ENCODE peak calls at places on chromosome 15, in nine cellular contexts. V, P, C, D, U, M, S, X and A are unnamed samples.

GRCh38 chr15:85587707-85588441 is 206.9 kb downstream of the KLHL25 start:
- DNase-seq in U (no peak), D (no peak), M (peak), P (peak), V (peak), S (no peak), X (no peak), C (peak), A (peak)

GRCh38 chr15:67720556-67721175 is 104.6 kb upstream of the SKOR1 start:
- DNase-seq in S (no peak), D (no peak), U (no peak), M (no peak), X (no peak), P (no peak), V (no peak), C (no peak), A (no peak)

GRCh38 chr15:77905301-77905920 is 172.1 kb downstream of the TBC1D2B start:
- DNase-seq in S (no peak), U (no peak), D (no peak), M (no peak), C (no peak), X (no peak), P (no peak), V (no peak), A (no peak)

GRCh38 chr15:59991919-59992318 is 12.2 kb upstream of the FOXB1 start:
- DNase-seq in M (no peak), V (no peak), C (no peak), D (no peak), X (no peak), U (no peak), S (no peak), P (no peak), A (no peak)

GRCh38 chr15:101567089-101567488 is 77.6 kb upstream of the PCSK6 start:
- DNase-seq in X (no peak), U (no peak), S (no peak), D (no peak), C (no peak), V (no peak), P (no peak), M (no peak), A (no peak)

GRCh38 chr15:87144775-87145174 is 1065.1 kb downstream of the AGBL1 start:
- DNase-seq in P (no peak), X (no peak), C (peak), V (peak), D (no peak), S (no peak), U (no peak), M (peak), A (peak)

GRCh38 chr15:50046868-50047267 is 72.2 kb downstream of the ATP8B4 start:
- DNase-seq in C (peak), X (no peak), P (no peak), M (peak), U (no peak), D (no peak), V (no peak), S (no peak), A (peak)

GRCh38 chr15:87752250-87752951 is 504.1 kb downstream of the NTRK3 start:
- DNase-seq in S (no peak), D (no peak), P (no peak), V (peak), X (no peak), C (peak), M (peak), U (no peak), A (peak)

GRCh38 chr15:26974120-26974780 is 3.3 kb downstream of the GABRG3 start:
- DNase-seq in V (peak), X (no peak), D (no peak), U (no peak), P (peak), M (peak), S (no peak), C (peak), A (no peak)

GRCh38 chr15:71581406-71581930 is 228.9 kb upstream of the NR2E3 start:
- DNase-seq in M (peak), X (no peak), C (no peak), P (no peak), D (no peak), U (no peak), V (no peak), S (no peak), A (peak)

GRCh38 chr15:91302588-91303439 is 202.8 kb downstream of the SV2B start:
- DNase-seq in M (peak), D (no peak), C (peak), P (peak), X (no peak), U (peak), V (peak), S (peak), A (peak)

GRCh38 chr15:64461577-64462162 is 1.3 kb downstream of the ZNF609 start:
- DNase-seq in D (no peak), P (peak), U (peak), M (peak), S (peak), X (no peak), V (peak), C (peak), A (peak)

GRCh38 chr15:50109086-50109987 is 9.7 kb downstream of the ATP8B4 start:
- DNase-seq in C (peak), V (peak), U (no peak), M (peak), X (no peak), P (no peak), D (no peak), S (no peak), A (no peak)

GRCh38 chr15:49990835-49991540 is 128.0 kb downstream of the ATP8B4 start:
- DNase-seq in C (peak), S (no peak), X (no peak), U (no peak), P (no peak), M (peak), V (peak), D (no peak), A (peak)

GRCh38 chr15:93141373-93141790 is 52.4 kb upstream of the RGMA start:
- DNase-seq in X (no peak), S (no peak), D (no peak), M (no peak), C (no peak), V (no peak), P (no peak), U (no peak), A (no peak)

GRCh38 chr15:82566690-82567089 is 26.4 kb upstream of the RPS17 start:
- DNase-seq in V (peak), C (peak), M (peak), U (no peak), D (no peak), P (no peak), S (no peak), X (no peak), A (peak)

GRCh38 chr15:67691450-67691849 is 133.9 kb upstream of the SKOR1 start:
- DNase-seq in M (no peak), C (no peak), V (no peak), S (no peak), U (no peak), D (no peak), X (no peak), P (no peak), A (no peak)

GRCh38 chr15:53836618-53837017 is 77.2 kb upstream of the WDR72 start:
- DNase-seq in X (no peak), M (no peak), V (no peak), C (no peak), P (peak), S (no peak), D (no peak), U (no peak), A (no peak)

GRCh38 chr15:65042776-65043322 is 2.3 kb upstream of the SLC51B start:
- DNase-seq in X (no peak), D (no peak), C (no peak), V (no peak), S (peak), U (no peak), P (no peak), M (no peak), A (peak)

GRCh38 chr15:60352525-60352924 is 45.3 kb downstream of the ANXA2 start:
- DNase-seq in U (no peak), X (no peak), P (no peak), C (no peak), S (no peak), M (no peak), V (no peak), D (no peak), A (no peak)

GRCh38 chr15:40763801-40764765 is at the start of gene GCHFR:
- DNase-seq in V (peak), P (peak), X (no peak), M (peak), C (peak), S (peak), D (peak), U (no peak), A (peak)

GRCh38 chr15:41948499-41948898 is 23.9 kb downstream of the EHD4 start:
- DNase-seq in U (no peak), C (no peak), D (peak), P (no peak), V (no peak), M (peak), S (no peak), X (no peak), A (no peak)

GRCh38 chr15:55281517-55282227 is 7.9 kb downstream of the RAB27A start:
- DNase-seq in C (no peak), M (no peak), D (no peak), S (no peak), U (no peak), V (no peak), P (no peak), X (no peak), A (no peak)

GRCh38 chr15:40291088-40291574 is 8.3 kb upstream of the ANKRD63 start:
- DNase-seq in S (peak), V (peak), D (peak), P (peak), C (peak), X (no peak), M (peak), U (no peak), A (peak)

GRCh38 chr15:80609111-80609510 is 86.0 kb upstream of the ABHD17C start:
- DNase-seq in D (no peak), S (no peak), U (no peak), M (peak), X (no peak), P (no peak), C (no peak), V (peak), A (no peak)

GRCh38 chr15:69138963-69139362 is 21.5 kb upstream of the GLCE start:
- DNase-seq in V (no peak), D (no peak), P (no peak), S (no peak), C (no peak), M (no peak), U (no peak), X (no peak), A (no peak)

GRCh38 chr15:69143756-69144436 is 16.5 kb upstream of the GLCE start:
- DNase-seq in D (no peak), X (no peak), U (no peak), P (peak), V (no peak), C (no peak), M (no peak), S (no peak), A (peak)

GRCh38 chr15:69140306-69140705 is 20.1 kb upstream of the GLCE start:
- DNase-seq in U (no peak), D (no peak), M (peak), X (no peak), P (no peak), S (no peak), V (peak), C (no peak), A (no peak)

GRCh38 chr15:69141833-69142232 is 18.6 kb upstream of the GLCE start:
- DNase-seq in U (no peak), S (no peak), P (no peak), X (no peak), V (no peak), D (no peak), M (no peak), C (no peak), A (no peak)

DNA sequence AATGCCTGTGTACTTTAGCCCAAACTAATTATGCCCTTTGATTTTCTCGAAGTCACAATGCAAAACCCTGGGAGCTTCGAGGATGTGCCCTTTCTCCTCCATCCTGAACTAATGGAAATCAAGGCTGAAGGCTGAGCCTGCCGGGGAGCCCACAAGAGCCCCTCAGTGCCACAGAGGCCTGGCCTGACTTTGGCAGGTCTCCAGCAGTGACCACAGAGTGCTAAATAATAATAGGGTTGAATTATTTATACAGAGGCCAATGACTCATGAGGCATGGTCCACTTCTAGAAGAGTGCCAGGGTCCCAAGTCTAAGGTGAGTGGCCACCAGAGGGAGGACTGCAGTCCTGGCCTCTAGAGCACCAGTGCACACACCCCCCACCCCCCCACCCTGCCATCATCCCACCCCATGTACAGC is 19.1 kb upstream of the GLCE start:
- DNase-seq in V (no peak), D (no peak), P (peak), C (peak), U (no peak), X (no peak), M (no peak), S (no peak), A (no peak)
- TF ChIP-seq CTCF in V (no peak), D (no peak), P (no peak), C (no peak), U (no peak), X (no peak), M (no peak), S (no peak), A (no peak)

GRCh38 chr15:36897834-36898233 is 202.5 kb downstream of the MEIS2 start:
- DNase-seq in D (no peak), C (no peak), M (no peak), V (no peak), X (no peak), P (no peak), S (no peak), U (no peak), A (no peak)
- H3K4me3 ChIP-seq in D (no peak), C (no peak), M (no peak), V (no peak), X (no peak), P (no peak), S (no peak), U (no peak), A (no peak)

DNA sequence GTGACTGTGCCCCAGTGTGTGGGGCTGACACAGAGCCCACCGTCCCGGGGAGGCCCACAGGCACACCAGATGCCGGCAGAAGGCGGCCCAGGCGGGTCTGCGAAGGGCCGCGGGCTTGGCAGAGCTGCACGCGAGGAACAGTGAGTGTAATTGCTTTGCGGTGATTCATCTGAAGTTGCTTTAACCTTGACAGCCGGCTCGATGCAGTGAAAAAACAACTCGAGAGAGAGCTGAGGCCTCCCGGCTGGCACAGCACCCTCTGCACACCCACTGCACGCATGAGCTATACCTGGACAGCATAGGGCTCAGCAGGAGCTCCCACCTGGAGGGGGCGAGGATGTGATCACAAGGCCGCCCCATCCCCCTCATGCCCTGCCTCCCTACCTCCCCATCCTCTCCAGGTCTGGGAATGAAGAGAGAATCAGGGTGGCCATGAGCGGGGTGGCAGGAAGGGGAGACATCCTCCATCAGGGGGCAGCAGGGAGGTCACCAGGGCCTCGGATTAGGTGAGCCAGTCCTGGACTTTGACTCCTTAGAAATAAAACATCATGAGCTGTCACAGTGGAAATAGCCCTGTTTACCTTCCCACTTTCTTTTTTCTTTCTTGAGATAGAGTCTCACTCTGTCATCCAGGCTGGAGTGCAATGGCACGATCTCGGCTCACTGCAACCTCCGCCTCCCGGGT is 172.6 kb downstream of the MEGF11 start:
- DNase-seq in D (no peak), P (peak), C (peak), V (peak), X (no peak), U (no peak), M (peak), S (peak), A (peak)
- TF ChIP-seq CTCF in D (no peak), P (peak), C (no peak), V (no peak), X (no peak), U (peak), M (no peak), S (peak), A (no peak)

DNA sequence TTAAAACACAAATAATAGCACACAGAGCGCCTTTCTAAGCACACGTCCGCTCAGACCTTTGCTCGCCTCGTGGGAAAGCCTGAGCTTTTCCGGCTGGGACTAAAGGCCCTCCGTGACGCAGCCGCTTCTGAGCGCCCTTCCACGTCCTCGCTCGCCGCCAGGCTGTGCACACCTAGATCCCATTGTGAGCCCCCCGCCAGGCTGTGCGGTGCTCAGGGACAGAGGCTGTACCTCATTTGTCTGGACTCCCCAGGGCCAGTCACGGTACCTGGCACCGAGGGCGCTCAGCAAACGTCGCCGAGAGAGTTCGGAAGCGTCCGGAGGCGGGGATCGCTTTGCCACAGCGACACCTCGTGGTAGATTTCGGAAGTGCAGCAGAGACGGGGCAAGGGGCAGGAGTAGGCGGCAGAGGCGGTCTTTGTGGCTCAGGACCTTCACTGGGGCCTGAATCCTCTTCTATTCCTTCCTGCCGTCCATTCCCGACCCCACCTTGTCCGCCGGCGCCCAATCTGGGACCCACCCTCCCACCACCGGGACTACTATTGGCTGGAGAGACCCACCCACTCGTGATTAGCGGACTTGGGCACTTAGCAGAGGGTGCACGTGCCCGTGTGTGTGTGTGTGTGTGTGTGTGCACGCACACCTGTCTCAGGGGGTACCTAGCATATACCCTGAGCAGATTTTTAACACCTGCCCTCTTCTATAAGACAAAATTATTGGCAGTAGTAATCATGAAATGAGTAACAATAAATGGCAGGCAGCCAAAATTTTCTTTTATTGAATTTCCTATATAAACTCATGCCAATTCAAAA is 65.6 kb downstream of the RHCG start:
- DNase-seq in P (peak), U (peak), S (peak), V (peak), M (peak), C (peak), D (peak), X (peak), A (peak)
- H3K4me3 ChIP-seq in P (peak), U (peak), S (peak), V (peak), M (peak), C (peak), D (peak), X (peak), A (peak)

GRCh38 chr15:73873456-73873855 is at the start of gene TBC1D21:
- DNase-seq in U (no peak), D (no peak), P (no peak), C (no peak), V (no peak), S (no peak), X (no peak), M (no peak), A (no peak)

GRCh38 chr15:73872370-73872769 is 994 bp upstream of the TBC1D21 start:
- DNase-seq in M (peak), D (no peak), V (peak), P (no peak), C (peak), U (no peak), X (no peak), S (no peak), A (no peak)

GRCh38 chr15:73870700-73871408 is 2.5 kb upstream of the TBC1D21 start:
- DNase-seq in P (peak), V (peak), D (peak), U (no peak), X (no peak), S (no peak), M (peak), C (peak), A (peak)

GRCh38 chr15:73876779-73877178 is 3.4 kb downstream of the TBC1D21 start:
- DNase-seq in U (no peak), P (no peak), M (no peak), V (no peak), C (no peak), S (no peak), D (no peak), X (no peak), A (no peak)

DNA sequence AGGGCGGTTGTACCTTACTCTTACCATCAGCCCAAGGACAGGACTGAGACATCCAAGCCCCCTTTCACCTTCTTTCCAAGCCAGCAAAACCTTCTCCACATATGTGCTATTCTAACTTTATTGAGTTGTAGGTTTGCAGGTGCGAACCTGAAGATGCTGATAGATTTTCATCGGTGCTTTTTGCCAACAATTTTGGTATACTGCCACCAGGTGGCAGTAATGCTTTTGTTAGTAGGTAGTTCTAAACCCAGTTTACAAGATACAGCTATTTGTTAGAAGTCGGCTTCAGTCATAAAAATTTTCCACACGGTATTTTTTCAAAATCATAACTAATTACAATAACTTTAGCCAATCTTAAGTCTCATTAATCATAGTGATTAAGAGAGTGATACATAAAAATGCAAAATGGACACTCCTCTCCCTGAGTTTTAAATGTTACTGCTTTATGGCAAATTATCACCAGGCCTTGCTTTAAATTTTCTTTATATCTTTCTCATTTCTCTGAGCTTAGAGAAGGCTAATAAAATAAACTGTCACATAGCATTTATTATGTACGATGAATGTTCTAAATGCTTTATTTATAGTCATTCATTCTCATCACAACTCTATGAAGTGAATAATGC is 636 bp downstream of the TBC1D21 start:
- DNase-seq in C (peak), P (peak), D (no peak), X (no peak), M (peak), S (peak), U (peak), V (peak), A (peak)
- TF ChIP-seq CTCF in C (peak), P (peak), D (peak), X (peak), M (peak), S (peak), U (peak), V (peak), A (peak)

DNA sequence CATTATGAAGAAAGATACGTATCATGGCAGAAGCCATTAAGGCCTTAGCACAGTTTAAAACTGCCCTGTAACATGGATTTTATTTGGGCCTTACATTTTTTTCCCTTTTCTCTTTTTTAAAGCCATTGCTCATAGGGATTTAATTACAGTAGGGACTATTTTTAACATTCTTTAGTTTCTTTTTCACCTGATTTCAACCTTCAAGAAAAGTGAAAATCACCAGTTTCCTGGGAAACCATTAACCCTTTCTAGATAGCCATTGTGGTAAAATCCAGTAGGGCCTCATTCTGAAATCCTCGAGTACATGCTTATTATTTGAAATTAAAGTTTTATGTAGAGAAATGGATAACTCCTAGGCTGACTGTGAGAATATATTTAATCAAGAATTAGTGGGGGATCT is 3.1 kb downstream of the SPRED1 start:
- DNase-seq in M (no peak), P (no peak), S (no peak), D (no peak), C (no peak), V (no peak), U (no peak), X (no peak), A (no peak)
- H3K4me3 ChIP-seq in M (peak), P (no peak), S (no peak), D (peak), C (peak), V (peak), U (no peak), X (peak), A (peak)